ENCODE peak calls at places on chromosomes 6 and 20, in four cellular contexts. S, Y, L and W are unnamed samples.

GRCh38 chr6:28988536-28989415 is 16.3 kb downstream of the ZNF311 start:
- DNase-seq in S (peak), Y (peak), L (no peak), W (no peak)

GRCh38 chr6:71482742-71483141 is 194.1 kb downstream of the OGFRL1 start:
- DNase-seq in S (peak), Y (no peak), L (no peak), W (no peak)

GRCh38 chr6:160101262-160102205 is 20.1 kb upstream of the SLC22A1 start:
- DNase-seq in S (no peak), Y (no peak), L (no peak), W (no peak)

GRCh38 chr20:53706511-53707031 is 112.9 kb upstream of the ZNF217 start:
- DNase-seq in S (no peak), Y (no peak), L (no peak), W (no peak)

GRCh38 chr6:132161283-132161682 is 210.1 kb upstream of the CCN2 start:
- DNase-seq in S (peak), Y (no peak), L (no peak), W (no peak)

GRCh38 chr6:152338335-152339125 is 298.6 kb downstream of the SYNE1 start:
- DNase-seq in S (peak), Y (no peak), L (peak), W (peak)

GRCh38 chr6:150503586-150504339 is 95.9 kb upstream of the PLEKHG1 start:
- DNase-seq in S (peak), Y (no peak), L (no peak), W (no peak)

GRCh38 chr6:3696525-3696924 is 55.0 kb downstream of the PXDC1 start:
- DNase-seq in S (no peak), Y (no peak), L (no peak), W (no peak)

GRCh38 chr6:105800398-105800797 is 285.7 kb upstream of the PRDM1 start:
- DNase-seq in S (no peak), Y (no peak), L (no peak), W (no peak)

GRCh38 chr6:163543311-163543710 is 128.8 kb downstream of the QKI start:
- DNase-seq in S (no peak), Y (no peak), L (no peak), W (no peak)

GRCh38 chr6:133062702-133063319 is 178.3 kb upstream of the EYA4 start:
- DNase-seq in S (no peak), Y (no peak), L (no peak), W (no peak)

GRCh38 chr20:36606171-36607116 is 865 bp downstream of the RAB5IF start:
- DNase-seq in S (peak), Y (no peak), L (no peak), W (no peak)

GRCh38 chr6:5175635-5176034 is 85.1 kb downstream of the LYRM4 start:
- DNase-seq in S (no peak), Y (no peak), L (no peak), W (no peak)

GRCh38 chr6:19895866-19896579 is 58.9 kb downstream of the ID4 start:
- DNase-seq in S (no peak), Y (no peak), L (no peak), W (no peak)

GRCh38 chr6:136280032-136280609 is 9.5 kb downstream of the BCLAF1 start:
- DNase-seq in S (no peak), Y (no peak), L (no peak), W (no peak)

GRCh38 chr6:108171291-108171917 is 5.6 kb downstream of the NR2E1 start:
- DNase-seq in S (no peak), Y (no peak), L (no peak), W (no peak)
- H3K4me3 ChIP-seq in S (no peak), Y (no peak), L (no peak), W (no peak)

DNA sequence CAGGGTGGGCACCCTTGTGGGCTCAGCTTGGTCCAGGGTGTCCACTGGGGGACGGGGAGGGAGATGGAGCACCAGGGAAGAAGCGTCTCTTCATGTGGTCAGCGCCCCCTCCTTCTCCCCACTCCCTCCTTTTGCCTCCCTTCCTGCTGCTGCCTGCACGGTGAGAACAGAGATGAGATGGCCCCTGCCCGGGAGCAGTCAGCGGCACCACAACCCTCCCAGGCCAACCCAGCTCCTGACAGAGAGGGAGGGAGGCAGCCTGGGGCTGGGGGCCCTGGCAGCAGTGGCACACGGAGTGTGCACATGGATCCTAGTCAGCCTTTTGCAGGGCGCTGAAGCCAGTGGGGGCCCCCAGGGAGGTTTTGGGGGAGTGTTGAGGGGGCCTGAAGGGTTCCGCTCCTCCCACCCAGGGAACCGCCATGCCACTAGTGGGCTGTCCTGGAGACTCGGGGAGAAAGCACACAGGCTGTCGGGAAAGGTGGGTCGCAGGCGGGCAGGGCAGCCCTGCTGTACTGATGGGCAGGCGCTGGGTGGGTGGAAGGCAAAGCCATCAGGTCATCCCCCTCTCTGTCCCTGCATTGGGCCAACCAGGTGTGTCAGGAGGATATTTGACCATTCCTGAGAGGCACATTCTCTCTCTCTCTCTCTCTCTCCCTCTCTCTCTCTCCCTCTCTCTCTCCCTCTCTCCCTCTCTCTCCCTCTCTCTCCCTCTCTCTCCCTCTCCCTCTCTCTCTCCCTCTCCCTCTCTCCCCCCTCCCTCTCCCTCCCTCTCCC is 94.3 kb upstream of the BHLHE23 start:
- DNase-seq in S (no peak), Y (no peak), L (no peak), W (no peak)
- H3K27ac ChIP-seq in S (no peak), Y (no peak), L (no peak), W (no peak)

GRCh38 chr6:11013671-11014070 is 30.4 kb downstream of the ELOVL2 start:
- DNase-seq in S (no peak), Y (no peak), L (no peak), W (no peak)

GRCh38 chr6:11012976-11013375 is 31.1 kb downstream of the ELOVL2 start:
- DNase-seq in S (no peak), Y (no peak), L (no peak), W (no peak)

GRCh38 chr6:11012295-11012754 is 31.8 kb downstream of the ELOVL2 start:
- DNase-seq in S (no peak), Y (no peak), L (no peak), W (no peak)

GRCh38 chr6:11009353-11009752 is 34.8 kb downstream of the ELOVL2 start:
- DNase-seq in S (no peak), Y (no peak), L (no peak), W (no peak)

DNA sequence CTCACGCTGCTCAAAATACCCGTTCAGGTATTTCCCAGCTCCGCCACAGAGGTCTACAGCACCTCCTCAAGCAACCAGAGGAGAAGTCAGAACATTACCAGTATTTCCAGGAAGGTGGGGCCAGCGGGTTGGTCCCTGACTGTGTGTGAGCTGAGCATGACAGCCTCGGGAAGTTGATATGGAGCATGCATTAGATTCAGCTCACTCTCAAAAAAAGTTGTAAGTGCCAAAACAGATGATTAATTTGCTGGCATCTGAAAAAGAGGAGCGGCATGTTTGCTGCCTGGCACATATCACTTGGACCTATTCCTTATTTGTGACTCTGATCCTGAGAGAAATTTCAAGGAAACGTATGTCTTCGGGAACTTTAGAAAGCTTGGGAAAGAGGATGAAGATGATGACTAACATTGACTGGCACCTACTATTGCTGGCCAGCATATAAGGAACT is 32.3 kb downstream of the ELOVL2 start:
- DNase-seq in S (no peak), Y (no peak), L (no peak), W (no peak)
- TF ChIP-seq CTCF in S (no peak), Y (no peak), L (no peak), W (no peak)

DNA sequence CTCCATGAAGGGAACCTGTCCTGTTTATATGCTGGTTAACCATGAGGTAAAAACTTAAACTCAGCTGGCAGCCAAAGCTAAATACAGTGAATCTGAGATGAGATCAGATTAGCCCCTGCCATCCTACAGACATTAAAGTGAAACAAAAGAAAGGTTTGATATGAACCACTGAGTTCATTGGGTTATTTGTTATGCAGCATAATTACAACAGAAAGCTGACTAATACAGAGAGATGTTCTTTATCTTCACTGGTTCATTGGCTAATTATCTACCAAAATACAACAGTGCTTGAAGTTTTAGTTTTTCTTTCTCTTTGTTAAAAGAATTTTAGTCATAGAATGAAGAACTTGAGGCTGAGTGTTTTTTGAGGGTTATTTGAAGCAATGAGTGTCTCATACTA is 307.6 kb upstream of the FERMT1 start:
- DNase-seq in S (no peak), Y (no peak), L (no peak), W (no peak)
- H3K4me3 ChIP-seq in S (no peak), Y (no peak), L (no peak), W (no peak)

GRCh38 chr6:96991618-96992355 is 67.3 kb downstream of the KLHL32 start:
- DNase-seq in S (no peak), Y (no peak), L (no peak), W (no peak)
- H3K27ac ChIP-seq in S (no peak), Y (no peak), L (no peak), W (no peak)